ENCODE peak calls at places on chromosomes 2 and 18, in four cellular contexts. E is GM12878, S is HepG2, F is H1. U is an unnamed sample.

GRCh38 chr2:216556202-216556601 is 57.6 kb downstream of the RPL37A start:
- DNase-seq in E (no peak), S (no peak), F (no peak), U (no peak)

GRCh38 chr2:105712981-105713596 is 31.6 kb upstream of the NCK2 start:
- DNase-seq in E (no peak), S (no peak), F (no peak), U (no peak)

GRCh38 chr2:3128786-3129185 is 248.8 kb downstream of the EIPR1 start:
- DNase-seq in E (no peak), S (no peak), F (no peak), U (no peak)

GRCh38 chr18:79753391-79753851 is 44.3 kb upstream of the KCNG2 start:
- DNase-seq in E (no peak), S (no peak), F (no peak), U (no peak)

GRCh38 chr2:226358688-226359087 is 440.9 kb downstream of the IRS1 start:
- DNase-seq in E (no peak), S (no peak), F (no peak), U (no peak)

GRCh38 chr2:240983361-240983995 is 14.9 kb upstream of the SNED1 start:
- DNase-seq in E (no peak), S (no peak), F (peak), U (peak)

GRCh38 chr18:55415258-55415871 is 172.6 kb downstream of the TCF4 start:
- DNase-seq in E (peak), S (peak), F (peak), U (peak)

GRCh38 chr2:27932396-27932795 is 41.9 kb downstream of the BABAM2 start:
- DNase-seq in E (no peak), S (peak), F (no peak), U (no peak)

GRCh38 chr2:115763601-115764000 is 1321.2 kb downstream of the DPP10 start:
- DNase-seq in E (no peak), S (no peak), F (no peak), U (no peak)

GRCh38 chr18:984004-984403 is 79.3 kb downstream of the ADCYAP1 start:
- DNase-seq in E (no peak), S (no peak), F (no peak), U (no peak)

GRCh38 chr2:174338626-174339570 is 4.1 kb downstream of the SP9 start:
- DNase-seq in E (no peak), S (no peak), F (no peak), U (no peak)

GRCh38 chr2:151946856-151947523 is 118.8 kb upstream of the ARL5A start:
- DNase-seq in E (no peak), S (peak), F (no peak), U (peak)

GRCh38 chr2:179817181-179817841 is 44.1 kb downstream of the ZNF385B start:
- DNase-seq in E (no peak), S (no peak), F (no peak), U (no peak)

GRCh38 chr18:48227206-48227605 is 182.0 kb downstream of the ZBTB7C start:
- DNase-seq in E (no peak), S (no peak), F (no peak), U (no peak)

GRCh38 chr18:53657257-53657656 is 567.2 kb downstream of the MBD2 start:
- DNase-seq in E (no peak), S (no peak), F (no peak), U (no peak)

DNA sequence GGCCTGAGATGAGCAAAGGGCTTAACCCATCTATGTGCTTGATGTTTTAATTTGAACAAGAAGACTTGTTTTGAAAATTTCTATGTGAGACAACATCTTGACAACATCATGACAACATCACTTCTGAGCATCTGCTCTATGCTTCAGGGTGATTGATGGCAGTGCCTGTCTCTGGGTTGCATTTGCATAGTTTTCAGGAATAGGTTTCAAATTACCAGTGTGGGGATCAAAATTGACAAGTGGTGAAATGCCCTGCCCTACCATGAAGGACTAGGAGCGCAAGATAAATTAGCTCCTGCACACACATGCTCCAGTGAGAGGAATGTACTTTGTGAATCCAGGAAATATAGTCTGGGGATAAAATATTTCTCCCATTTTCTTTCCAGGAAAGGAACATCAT is 45.4 kb upstream of the IL1R2 start:
- DNase-seq in E (no peak), S (no peak), F (no peak), U (no peak)
- TF ChIP-seq SUZ12 in E (no peak), S (no peak), F (no peak), U (no peak)

DNA sequence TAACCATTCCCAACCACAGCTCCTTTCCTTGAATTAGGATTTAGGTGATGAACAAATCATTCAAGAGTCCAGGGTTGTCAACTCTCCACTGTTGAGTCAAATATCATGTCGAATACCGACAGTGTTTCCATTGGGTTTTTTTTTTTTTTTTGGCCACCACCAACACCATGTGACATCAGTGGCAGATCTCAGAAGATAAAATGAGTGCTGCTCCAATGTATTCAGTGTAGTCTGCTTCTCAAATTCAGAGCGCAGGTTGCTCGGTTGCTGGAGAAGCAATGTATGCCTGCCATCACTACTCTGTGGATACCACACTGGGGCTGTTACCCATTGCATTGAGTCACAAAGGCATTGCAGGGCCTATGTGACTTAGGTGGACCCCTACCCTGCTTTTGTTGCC is 10.8 kb upstream of the ATL2 start:
- DNase-seq in E (no peak), S (no peak), F (no peak), U (no peak)
- TF ChIP-seq SP1 in E (no peak), S (no peak), F (no peak), U (no peak)

DNA sequence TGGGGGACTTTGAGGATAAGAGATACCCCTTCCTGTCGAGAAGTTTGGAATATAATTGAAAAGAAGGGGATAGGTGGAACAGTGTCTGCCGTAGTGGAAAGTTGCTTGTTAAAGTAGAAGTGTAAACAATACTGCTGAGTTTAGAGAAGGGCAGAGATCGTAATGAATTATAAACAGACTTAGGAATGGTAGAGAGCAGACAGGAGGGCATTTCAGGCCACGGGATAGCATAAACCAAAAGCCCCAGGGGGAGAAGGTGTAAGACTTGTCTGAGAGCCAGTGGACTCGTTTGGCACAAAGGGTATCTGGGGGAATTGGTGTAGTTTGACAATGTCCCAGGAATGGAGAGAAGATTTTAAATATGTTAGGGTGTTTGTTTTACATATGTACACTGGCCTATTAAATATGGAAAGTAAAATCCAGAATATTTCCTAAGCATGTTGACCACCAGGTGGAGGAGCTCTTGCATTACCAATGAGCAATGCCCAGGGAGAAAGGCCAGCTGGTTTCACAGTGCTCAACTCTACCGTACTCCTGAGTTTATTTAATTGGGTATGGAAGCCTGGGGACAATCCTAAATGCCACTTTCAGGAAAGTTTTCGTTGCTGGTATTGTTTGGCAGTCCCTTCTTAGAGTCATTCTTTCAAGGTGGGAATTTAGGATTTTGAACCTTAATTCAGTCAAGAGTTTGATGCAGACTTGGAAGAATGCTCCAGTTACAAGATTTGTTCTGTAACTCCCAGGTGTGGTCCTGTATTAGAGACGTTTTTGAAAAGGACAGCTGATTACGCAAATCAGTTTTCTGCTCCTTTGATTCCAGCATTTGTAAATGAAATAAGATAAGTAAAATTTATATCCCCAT is 7.5 kb downstream of the COPS8 start:
- DNase-seq in E (no peak), S (no peak), F (no peak), U (peak)
- TF ChIP-seq SUZ12 in E (no peak), S (no peak), F (no peak), U (no peak)

GRCh38 chr18:7873316-7873715 is 306.2 kb downstream of the PTPRM start:
- DNase-seq in E (no peak), S (no peak), F (no peak), U (no peak)

GRCh38 chr18:7871560-7872456 is 304.7 kb downstream of the PTPRM start:
- DNase-seq in E (no peak), S (peak), F (no peak), U (no peak)

GRCh38 chr18:7870855-7871254 is 303.7 kb downstream of the PTPRM start:
- DNase-seq in E (no peak), S (no peak), F (no peak), U (no peak)

GRCh38 chr18:7876354-7876753 is 309.2 kb downstream of the PTPRM start:
- DNase-seq in E (no peak), S (no peak), F (no peak), U (no peak)

GRCh38 chr18:7872569-7872968 is 305.5 kb downstream of the PTPRM start:
- DNase-seq in E (no peak), S (peak), F (no peak), U (no peak)
- TF ChIP-seq SP1 in E (no peak), S (no peak), F (no peak), U (no peak)

GRCh38 chr18:56748698-56749268 is 97.6 kb downstream of the WDR7 start:
- DNase-seq in E (no peak), S (peak), F (no peak), U (peak)
- TF ChIP-seq SUZ12 in E (no peak), S (no peak), F (no peak), U (no peak)

GRCh38 chr2:131026914-131027313 is 66.3 kb downstream of the FAM168B start:
- DNase-seq in E (no peak), S (no peak), F (no peak), U (no peak)
- TF ChIP-seq SP1 in E (no peak), S (no peak), F (no peak), U (no peak)